ENCODE peak calls at places on chromosomes 4 and X, in four cellular contexts. Q, K, J and G are unnamed samples.

GRCh38 chrX:19661977-19662376 is 146.7 kb upstream of the MAP3K15 start:
- DNase-seq in J (no peak), Q (no peak), K (no peak), G (no peak)

GRCh38 chr4:168737441-168738176 is 240.8 kb downstream of the PALLD start:
- DNase-seq in Q (no peak), K (no peak), J (no peak), G (no peak)

GRCh38 chr4:169268951-169269781 is 1.6 kb downstream of the SH3RF1 start:
- DNase-seq in Q (peak; percentile 75), K (no peak), J (no peak), G (no peak)

GRCh38 chr4:3452376-3452775 is 10.6 kb downstream of the HGFAC start:
- DNase-seq in Q (peak; percentile 74), K (peak; percentile 71), J (no peak), G (peak; percentile 41)

GRCh38 chrX:30307466-30307865 is 1.7 kb downstream of the NR0B1 start:
- DNase-seq in Q (no peak), J (no peak), K (no peak), G (no peak)

GRCh38 chr4:139628184-139629012 is 37.2 kb upstream of the MGST2 start:
- DNase-seq in K (no peak), J (no peak), Q (no peak), G (no peak)

GRCh38 chrX:118226060-118226428 is 109.4 kb upstream of the KLHL13 start:
- DNase-seq in J (peak; percentile 10), K (peak; percentile 6), Q (peak; percentile 1), G (no peak)

GRCh38 chr4:24473309-24473721 is 111.0 kb downstream of the DHX15 start:
- DNase-seq in Q (no peak), K (no peak), J (no peak), G (no peak)

GRCh38 chr4:89121711-89122387 is 10.5 kb downstream of the TIGD2 start:
- DNase-seq in J (no peak), K (no peak), Q (peak; percentile 78), G (no peak)

GRCh38 chr4:83109480-83110221 is 4.9 kb downstream of the PLAC8 start:
- DNase-seq in K (no peak), Q (no peak), J (no peak), G (no peak)

GRCh38 chrX:129842510-129843208 is 1.0 kb downstream of the ZDHHC9 start:
- DNase-seq in Q (peak; percentile 21), J (no peak), K (no peak), G (no peak)

GRCh38 chr4:122712782-122713181 is 19.7 kb upstream of the BBS12 start:
- DNase-seq in J (no peak), Q (no peak), K (no peak), G (no peak)

GRCh38 chr4:188372051-188372450 is 232.8 kb downstream of the TRIML1 start:
- DNase-seq in J (no peak), Q (no peak), K (no peak), G (peak; percentile 13)

GRCh38 chr4:5995901-5996623 is 22.2 kb downstream of the C4orf50 start:
- DNase-seq in K (no peak), Q (no peak), J (no peak), G (no peak)

GRCh38 chr4:76744253-76744921 is 153.6 kb downstream of the SOWAHB start:
- DNase-seq in J (no peak), Q (no peak), K (no peak), G (no peak)
- TF ChIP-seq TCF7L2 in J (no peak), Q (no peak), K (no peak), G (no peak)

GRCh38 chrX:40945366-40945713 is 139.9 kb upstream of the USP9X start:
- DNase-seq in J (no peak), K (no peak), Q (no peak), G (peak; percentile 21)
- TF ChIP-seq TCF7L2 in J (no peak), K (no peak), Q (no peak), G (no peak)

GRCh38 chr4:17206829-17207773 is 304.8 kb downstream of the QDPR start:
- DNase-seq in Q (no peak), J (no peak), K (no peak), G (no peak)
- TF ChIP-seq TCF7L2 in Q (no peak), J (no peak), K (no peak), G (no peak)

DNA sequence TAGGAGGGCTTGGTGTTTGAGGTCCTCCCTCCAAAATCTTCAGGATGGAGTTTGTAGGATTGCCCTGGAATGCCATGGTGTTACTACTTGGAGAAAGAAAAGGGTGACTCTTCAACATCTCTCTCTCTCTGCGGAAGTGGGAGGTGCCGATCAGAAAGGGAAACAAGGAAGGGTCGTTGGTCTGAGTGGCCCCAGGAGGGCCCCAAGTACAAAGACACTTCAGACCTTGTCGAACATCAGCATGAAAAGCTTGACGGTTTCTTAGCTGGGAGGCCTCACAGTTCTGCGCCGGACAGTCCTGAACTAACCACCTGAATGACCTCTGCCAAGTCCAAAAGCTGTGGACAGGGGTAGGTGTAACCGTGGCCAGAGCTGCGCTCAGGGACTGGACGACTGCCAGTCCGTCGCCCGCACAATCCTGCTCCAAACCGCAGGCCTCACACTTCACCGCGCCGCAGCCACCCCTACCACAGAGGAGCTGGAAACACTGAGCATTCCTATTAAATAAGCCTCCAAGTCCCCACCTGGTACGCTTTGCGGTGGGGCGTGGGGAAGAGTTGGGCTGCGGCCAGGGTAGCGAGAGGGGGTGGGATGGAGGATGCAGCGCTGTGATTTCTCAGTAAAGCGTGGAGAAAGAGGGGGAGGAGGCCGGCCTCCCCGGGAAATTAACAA is 540 bp upstream of the GSX2 start:
- DNase-seq in Q (no peak), J (no peak), K (no peak), G (no peak)
- TF ChIP-seq TCF7L2 in Q (no peak), J (no peak), K (no peak), G (no peak)

DNA sequence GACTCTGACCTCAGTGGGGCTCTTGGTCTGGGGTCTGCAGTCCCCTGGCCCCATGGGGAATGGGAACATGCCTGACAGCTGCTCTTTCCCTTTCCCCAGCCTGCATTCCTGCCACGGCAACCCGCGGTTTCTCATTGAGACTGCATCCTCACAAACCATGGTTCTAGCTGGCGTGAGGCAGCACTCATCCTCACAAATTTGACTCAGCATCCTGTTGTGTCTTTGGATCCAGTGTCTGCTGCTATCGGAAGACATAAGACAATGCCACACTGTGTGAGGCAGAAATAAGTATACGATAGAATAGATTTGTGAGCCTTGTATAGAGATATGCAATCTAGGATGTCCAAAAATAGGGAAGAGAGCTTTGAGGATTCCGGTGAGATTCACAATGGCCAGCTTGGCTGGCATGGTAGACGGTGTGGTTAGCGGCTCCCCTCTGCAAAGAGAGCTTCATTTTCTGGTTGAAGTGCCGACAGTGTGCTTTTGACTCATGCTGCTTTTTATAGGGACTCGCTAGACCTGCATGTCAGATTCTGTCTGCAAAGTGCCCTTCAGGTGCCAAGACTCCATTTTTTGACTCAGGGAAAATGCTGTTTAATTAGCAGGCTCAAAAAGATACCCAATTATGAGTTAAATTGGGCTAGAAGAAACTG is 161.3 kb upstream of the PSAPL1 start:
- DNase-seq in K (no peak), Q (no peak), J (no peak), G (no peak)
- TF ChIP-seq TCF7L2 in K (no peak), Q (no peak), J (no peak), G (no peak)

DNA sequence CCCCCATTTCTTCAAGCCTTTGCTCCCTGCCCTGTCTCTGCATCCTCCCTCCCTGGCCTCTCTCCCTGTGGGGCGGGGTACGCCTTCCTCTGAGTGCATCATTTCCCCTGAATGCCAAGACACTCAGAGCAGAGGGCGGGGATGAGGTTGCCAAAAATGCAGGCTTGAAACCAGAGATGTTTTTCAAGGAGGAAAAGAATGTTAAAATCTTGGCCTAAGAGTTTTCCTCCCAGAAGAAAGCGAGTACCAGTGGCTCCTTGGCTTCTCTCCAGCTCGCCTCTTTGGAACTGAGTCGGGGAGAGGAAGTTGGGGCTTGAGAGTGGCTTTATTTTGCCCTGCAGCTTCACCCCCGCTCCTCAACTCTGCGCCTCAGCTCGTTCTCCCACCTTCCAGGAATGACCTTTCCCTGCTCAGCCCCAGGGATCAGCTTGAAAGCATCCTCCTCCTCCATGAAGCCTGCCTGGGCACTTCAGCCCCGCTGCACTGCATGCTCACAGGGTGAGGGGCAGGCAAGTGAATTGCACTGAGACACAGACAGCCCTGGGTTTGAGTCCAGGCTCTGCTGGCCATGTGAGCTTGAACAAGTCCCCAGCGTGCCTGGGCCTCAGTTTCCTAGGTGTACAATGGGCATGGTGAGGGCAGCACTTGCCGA is 57.5 kb upstream of the SORCS2 start:
- DNase-seq in K (no peak), J (no peak), Q (no peak), G (no peak)
- TF ChIP-seq TCF7L2 in K (no peak), J (no peak), Q (no peak), G (no peak)

GRCh38 chr4:114729339-114729738 is 130.7 kb downstream of the UGT8 start:
- DNase-seq in K (no peak), Q (no peak), J (no peak), G (no peak)

GRCh38 chr4:114734581-114734980 is 136.0 kb downstream of the UGT8 start:
- DNase-seq in J (no peak), Q (no peak), K (no peak), G (no peak)
- TF ChIP-seq TCF7L2 in J (no peak), Q (no peak), K (no peak), G (no peak)

DNA sequence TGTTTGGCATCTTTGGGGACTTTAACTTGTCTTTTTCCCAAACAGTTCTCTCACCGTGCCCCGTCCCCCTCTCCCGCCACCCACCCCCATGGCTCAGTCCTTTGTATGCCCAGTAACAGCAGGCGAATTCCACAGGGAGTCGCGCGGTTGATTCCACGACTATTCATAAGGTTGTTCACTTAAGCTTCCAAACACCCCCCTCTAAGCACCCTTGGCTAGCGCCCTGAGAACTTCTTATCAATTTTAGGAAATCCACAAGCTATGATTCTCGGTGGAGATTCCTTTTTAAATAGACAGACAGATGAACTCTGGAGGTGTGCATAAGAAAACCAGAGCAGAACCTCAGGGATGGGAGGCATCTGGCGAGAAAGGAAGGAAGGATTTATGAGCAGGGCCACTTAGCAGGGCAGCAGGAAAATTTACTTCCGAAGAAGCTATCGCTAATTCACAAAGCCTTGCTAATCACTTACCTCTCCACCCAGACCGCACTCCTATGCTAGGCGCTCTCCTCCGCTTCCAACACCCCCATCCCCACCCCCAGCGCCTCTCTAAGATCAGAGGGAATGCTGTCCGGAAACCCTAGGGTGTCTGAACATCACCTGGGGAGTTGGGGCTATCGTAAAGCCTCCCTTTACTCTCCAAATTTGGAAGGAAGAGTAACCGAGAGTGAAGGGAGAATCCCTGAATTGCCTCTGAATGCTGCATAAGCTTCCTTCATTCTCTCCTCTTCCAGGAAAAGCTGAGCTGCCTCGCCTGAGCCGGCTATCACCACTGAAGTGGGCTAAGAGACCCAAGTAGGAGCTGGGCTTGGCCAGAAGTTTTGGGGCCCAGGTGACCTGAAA is 1.7 kb downstream of the UNC5C start:
- DNase-seq in K (no peak), Q (no peak), J (no peak), G (no peak)
- TF ChIP-seq TCF7L2 in K (no peak), Q (no peak), J (no peak), G (no peak)

GRCh38 chr4:75514949-75515612 is 808 bp downstream of the THAP6 start:
- DNase-seq in J (no peak), K (no peak), Q (no peak), G (no peak)
- TF ChIP-seq TCF7L2 in J (no peak), K (no peak), Q (no peak), G (no peak)

DNA sequence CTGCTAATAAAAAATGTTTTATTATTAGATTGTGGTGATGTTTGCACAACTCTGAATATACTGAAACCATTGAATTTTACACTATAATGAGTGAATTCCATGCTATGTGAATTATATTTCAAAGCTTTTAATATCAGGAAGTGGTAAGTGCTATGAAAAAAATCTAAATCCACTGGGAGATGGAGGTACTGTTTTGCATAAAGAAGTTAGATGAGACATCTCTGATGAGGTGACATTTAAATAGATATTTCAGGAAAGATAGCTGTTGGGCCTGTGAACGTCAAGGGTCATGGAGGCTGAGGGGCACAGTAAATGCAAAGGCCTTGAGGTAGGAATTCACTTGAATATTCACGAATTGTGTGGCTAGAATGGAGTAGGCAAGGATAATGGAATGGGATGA is 12.3 kb downstream of the DCUN1D4 start:
- DNase-seq in Q (no peak), K (no peak), J (no peak), G (no peak)
- TF ChIP-seq TCF7L2 in Q (no peak), K (no peak), J (no peak), G (no peak)